ENCODE peak calls at places on chromosomes 4 and X, in nine cellular contexts. H is neural progenitor cell, S is HCT116, Y is OCI-LY7, N is MM.1S, U is SK-N-SH, G is GM23248, P is GM23338, C is PC-3. I is an unnamed sample. For H3K4me1, the result is how much of the 10 kb centered on the place peaks cover.

GRCh38 chr4:38106301-38106700 is 146.1 kb downstream of the PTTG2 start:
- DNase-seq in U (no peak), N (no peak), Y (no peak), P (no peak), G (peak), H (no peak), S (no peak), C (no peak), I (no peak)

GRCh38 chr4:81773557-81773956 is 301.9 kb upstream of the RASGEF1B start:
- DNase-seq in H (no peak), U (no peak), S (no peak), G (no peak), Y (no peak), C (no peak), N (no peak), P (no peak), I (no peak)

GRCh38 chr4:167232805-167233522 is 1.3 kb downstream of the SPOCK3 start:
- DNase-seq in S (no peak), H (peak), G (no peak), Y (no peak), N (no peak), P (peak), C (no peak), U (no peak), I (no peak)

GRCh38 chrX:72247206-72247944 is 8.5 kb upstream of the ERCC6L start:
- DNase-seq in S (no peak), C (peak), Y (no peak), U (no peak), H (no peak), N (no peak), G (no peak), P (no peak), I (peak)

GRCh38 chrX:40003071-40003981 is 94.4 kb downstream of the BCOR start:
- DNase-seq in C (no peak), U (peak), P (no peak), N (no peak), Y (no peak), H (peak), G (no peak), S (no peak), I (no peak)

GRCh38 chr4:8835521-8836365 is 35.9 kb downstream of the HMX1 start:
- DNase-seq in N (no peak), P (no peak), H (no peak), C (no peak), Y (no peak), S (no peak), U (peak), G (no peak), I (no peak)

GRCh38 chr4:37742149-37742548 is 56.0 kb upstream of the RELL1 start:
- DNase-seq in S (peak), Y (no peak), C (peak), G (no peak), N (peak), P (no peak), U (no peak), H (no peak), I (peak)

GRCh38 chr4:1572964-1573720 is 111.0 kb downstream of the FAM53A start:
- DNase-seq in H (no peak), P (no peak), C (no peak), N (no peak), U (no peak), Y (no peak), G (no peak), S (no peak), I (no peak)

GRCh38 chrX:110472265-110472664 is 113.6 kb downstream of the RTL9 start:
- DNase-seq in C (no peak), Y (no peak), N (no peak), U (no peak), S (no peak), P (no peak), H (no peak), G (no peak), I (no peak)

GRCh38 chr4:102868153-102868781 is 525 bp upstream of the CISD2 start:
- DNase-seq in N (no peak), H (no peak), P (no peak), Y (peak), G (no peak), C (no peak), S (no peak), U (no peak), I (no peak)

GRCh38 chr4:27055226-27055760 is 194.7 kb downstream of the STIM2 start:
- DNase-seq in N (no peak), Y (no peak), H (no peak), U (no peak), S (no peak), G (no peak), C (no peak), P (no peak), I (no peak)

GRCh38 chrX:72003811-72004750 is 93.4 kb downstream of the NHSL2 start:
- DNase-seq in S (peak), Y (no peak), C (peak), U (peak), P (peak), G (peak), H (peak), N (no peak), I (peak)

GRCh38 chr4:131427000-131427399 is 1722.1 kb upstream of the PCDH10 start:
- DNase-seq in S (no peak), Y (no peak), G (no peak), U (no peak), P (peak), C (no peak), H (no peak), N (no peak), I (no peak)

GRCh38 chr4:791866-792630 is 33.9 kb downstream of the CPLX1 start:
- DNase-seq in N (no peak), Y (no peak), P (peak), S (no peak), H (no peak), U (no peak), G (peak), C (peak), I (no peak)

DNA sequence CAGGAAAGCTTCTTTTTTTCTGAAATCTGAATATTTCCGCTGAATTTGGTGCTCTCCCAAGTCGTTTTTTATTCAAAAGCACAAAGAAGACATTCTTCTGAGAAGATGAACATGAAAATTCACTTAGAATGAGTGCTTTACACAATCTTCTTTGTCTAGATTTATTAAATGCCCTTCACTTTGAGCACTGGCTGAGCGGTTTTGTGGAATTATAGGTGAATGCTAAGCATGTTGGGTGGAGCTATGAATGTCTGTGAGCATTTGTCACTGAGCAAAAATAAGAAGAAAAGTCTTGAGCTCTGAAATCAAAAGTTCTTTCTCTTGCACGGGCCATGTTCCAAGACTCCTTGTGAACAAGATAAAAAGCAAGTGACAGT is 13.1 kb downstream of the GASK1B start:
- DNase-seq in N (no peak), C (no peak), Y (no peak), G (no peak), H (no peak), U (no peak), P (no peak), S (no peak), I (no peak)
- H3K4me1 ChIP-seq in N (under half), C (under half), Y (under half), G (under half), H (under half), U (under half), P (under half), S (under half), I (half or more)

DNA sequence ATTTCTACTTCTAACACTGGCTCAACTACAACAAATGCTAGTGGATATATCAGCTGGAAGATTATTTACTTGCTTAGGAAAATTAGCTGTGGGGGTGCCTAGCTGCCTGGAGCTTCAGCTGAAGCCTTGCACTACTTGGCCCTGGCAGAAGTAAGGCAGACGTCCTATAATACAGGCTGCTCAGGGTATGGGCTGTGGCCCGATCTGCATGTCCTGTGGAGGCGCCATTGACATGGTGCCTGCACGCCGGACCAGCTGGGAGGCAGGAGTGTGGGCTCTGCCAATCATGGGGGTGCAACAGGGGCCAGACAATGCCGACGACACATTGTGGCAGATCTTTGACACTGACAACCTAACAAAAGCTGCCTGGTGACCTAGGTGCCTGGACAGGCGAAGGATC is 31.6 kb upstream of the UCP1 start:
- DNase-seq in N (no peak), S (no peak), P (no peak), Y (no peak), H (no peak), C (no peak), U (no peak), G (no peak), I (no peak)
- H2AFZ ChIP-seq in N (no peak), S (no peak), P (no peak), Y (no peak), H (no peak), C (no peak), U (no peak), G (no peak), I (no peak)

DNA sequence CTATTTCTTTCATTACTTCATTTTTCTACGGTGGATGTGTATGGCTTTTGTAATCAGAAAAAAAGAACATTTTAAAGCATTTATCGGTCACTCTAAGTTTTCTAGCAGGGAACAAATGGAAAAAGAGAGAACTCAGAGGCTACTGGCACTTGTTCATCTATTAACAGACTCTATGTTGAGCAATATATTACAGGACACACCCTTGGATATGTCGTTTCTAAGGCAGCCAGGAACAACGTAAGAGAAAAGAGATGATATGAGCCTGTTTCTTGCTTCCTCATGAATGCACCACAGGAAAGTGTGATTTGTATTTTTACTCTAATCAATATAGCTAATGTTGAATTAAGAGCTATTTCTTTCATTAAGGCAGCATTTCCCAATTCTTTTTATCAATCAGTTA is 13.2 kb downstream of the RAB9B start:
- DNase-seq in U (no peak), P (no peak), S (no peak), Y (no peak), G (peak), C (no peak), N (no peak), H (no peak), I (peak)
- TF ChIP-seq EZH2phosphoT487 in U (no peak), P (no peak), S (no peak), Y (no peak), G (no peak), C (no peak), N (no peak), H (no peak), I (no peak)

GRCh38 chrX:153925739-153926593 is at the start of gene ARHGAP4:
- DNase-seq in S (peak), Y (peak), H (peak), C (no peak), P (peak), N (peak), U (no peak), G (no peak), I (no peak)
- H3K4me1 ChIP-seq in S (under half), Y (under half), H (under half), C (under half), P (under half), N (under half), U (half or more), G (under half), I (under half)

GRCh38 chr4:6200011-6200921 is at the start of gene JAKMIP1:
- DNase-seq in U (peak), H (peak), P (peak), G (peak), Y (peak), S (no peak), C (peak), N (peak), I (peak)
- H2AFZ ChIP-seq in U (no peak), H (peak), P (peak), G (no peak), Y (peak), S (no peak), C (peak), N (peak), I (peak)

GRCh38 chr4:157898836-157899605 is 273.8 kb downstream of the GASK1B start:
- DNase-seq in G (no peak), H (no peak), N (no peak), C (no peak), S (no peak), P (no peak), U (no peak), Y (no peak), I (no peak)
- TF ChIP-seq EZH2phosphoT487 in G (no peak), H (no peak), N (no peak), C (no peak), S (no peak), P (no peak), U (no peak), Y (no peak), I (no peak)

GRCh38 chr4:158822348-158822747 is 53.5 kb downstream of the FNIP2 start:
- DNase-seq in P (no peak), S (no peak), C (no peak), G (no peak), N (no peak), U (no peak), Y (no peak), H (no peak), I (no peak)
- H3K4me1 ChIP-seq in P (under half), S (under half), C (half or more), G (half or more), N (half or more), U (under half), Y (under half), H (under half), I (half or more)

GRCh38 chr4:146098978-146099377 is 76.5 kb upstream of the LSM6 start:
- DNase-seq in H (no peak), P (no peak), C (no peak), N (peak), Y (no peak), S (no peak), G (no peak), U (no peak), I (no peak)
- H2AFZ ChIP-seq in H (no peak), P (no peak), C (no peak), N (peak), Y (peak), S (no peak), G (no peak), U (no peak), I (no peak)

GRCh38 chr4:20809796-20810195 is 109.5 kb downstream of the PACRGL start:
- DNase-seq in H (no peak), U (no peak), S (peak), N (no peak), Y (no peak), C (peak), P (peak), G (no peak), I (peak)
- TF ChIP-seq EZH2phosphoT487 in H (no peak), U (no peak), S (no peak), N (no peak), Y (no peak), C (no peak), P (no peak), G (no peak), I (no peak)

GRCh38 chr4:168844261-168845039 is 165.6 kb downstream of the CBR4 start:
- DNase-seq in Y (no peak), U (no peak), N (no peak), S (no peak), G (no peak), P (no peak), H (no peak), C (no peak), I (no peak)

GRCh38 chr4:168848112-168848511 is 161.9 kb downstream of the CBR4 start:
- DNase-seq in S (no peak), Y (no peak), N (no peak), P (no peak), C (no peak), G (peak), U (peak), H (peak), I (no peak)

GRCh38 chr4:168843635-168844034 is 166.4 kb downstream of the CBR4 start:
- DNase-seq in P (no peak), N (no peak), U (no peak), C (no peak), S (no peak), H (no peak), G (no peak), Y (no peak), I (no peak)

GRCh38 chr4:168846414-168846813 is 163.6 kb downstream of the CBR4 start:
- DNase-seq in Y (no peak), H (no peak), G (no peak), U (no peak), C (no peak), S (no peak), N (no peak), P (peak), I (no peak)

DNA sequence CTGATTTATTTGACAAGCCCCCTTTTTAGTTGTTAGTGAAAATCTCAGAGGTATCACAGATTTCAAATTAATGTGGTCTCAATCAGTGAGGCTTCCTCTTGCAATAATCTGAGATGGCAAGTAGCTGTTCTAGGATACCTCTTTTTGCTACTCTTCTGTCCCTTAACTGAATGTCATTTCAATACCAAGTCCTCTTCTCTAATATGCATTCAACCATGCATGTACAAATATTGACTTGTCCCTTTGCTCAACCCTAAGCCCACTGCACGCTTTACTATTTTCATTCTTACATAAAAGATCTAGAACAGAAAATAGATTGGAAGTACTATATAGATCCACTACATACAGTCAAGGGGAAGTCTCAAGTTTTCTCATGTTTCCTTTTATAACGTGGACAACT is 164.2 kb downstream of the CBR4 start:
- DNase-seq in G (no peak), P (no peak), N (no peak), C (no peak), S (no peak), U (no peak), Y (no peak), H (no peak), I (no peak)
- H3K4me1 ChIP-seq in G (under half), P (half or more), N (under half), C (under half), S (under half), U (under half), Y (under half), H (half or more), I (under half)